ENCODE peak calls at places on chromosomes 5 and 9, in seven cellular contexts. O is activated CD4-positive, alpha-beta T cell treated with anti-CD3 and anti-CD28 coated beads, Interleukin-2, amount 50 U/mL, for 48 hours; S is activated T-helper 1 cell treated with anti-CD3 and anti-CD28 coated beads, Interleukin-12 subunit alpha, Interleukin-12 subunit beta, Interleukin-2, Interleukin-4 antibody, amounts not matched to agents 30 ng/mL and 10 ng/mL and 1 ng/mL, durations not matched to agents 14 hours and 24 hours and 36 hours; N is HAP-1; Q is nucleus accumbens; U is caudate nucleus; R is cardiac fibroblast. D is an unnamed sample.

GRCh38 chr5:6377121-6377520 is 1.2 kb downstream of the MED10 start:
- DNase-seq in O (no peak), S (no peak), N (no peak), Q (no peak), U (no peak), R (peak), D (no peak)

GRCh38 chr9:136614372-136614922 is 48.3 kb upstream of the EGFL7 start:
- DNase-seq in O (no peak), S (no peak), N (no peak), Q (no peak), U (no peak), R (peak), D (no peak)

GRCh38 chr5:60945760-60946253 is 802 bp downstream of the NDUFAF2 start:
- DNase-seq in O (no peak), S (peak), N (peak), Q (no peak), U (peak), R (peak), D (peak)

GRCh38 chr5:151270599-151270998 is 17.6 kb downstream of the GM2A start:
- DNase-seq in O (no peak), S (peak), N (no peak), Q (no peak), U (no peak), R (no peak), D (no peak)

GRCh38 chr5:4868140-4868735 is 271.9 kb upstream of the ADAMTS16 start:
- DNase-seq in O (peak), S (peak), N (peak), Q (peak), U (peak), R (peak), D (peak)

GRCh38 chr5:112776301-112776856 is 38.7 kb downstream of the APC start:
- DNase-seq in O (no peak), S (no peak), N (no peak), Q (no peak), U (no peak), R (peak), D (no peak)

GRCh38 chr5:7856855-7857254 is 5.9 kb upstream of the CFAP90 start:
- DNase-seq in O (no peak), S (no peak), N (peak), Q (peak), U (peak), R (peak), D (peak)

GRCh38 chr9:135889564-135890189 is 17.7 kb downstream of the CAMSAP1 start:
- DNase-seq in O (no peak), S (no peak), N (no peak), Q (no peak), U (no peak), R (no peak), D (no peak)

GRCh38 chr9:113659740-113660139 is 196.2 kb downstream of the RGS3 start:
- DNase-seq in O (no peak), S (no peak), N (no peak), Q (no peak), U (no peak), R (no peak), D (no peak)

GRCh38 chr9:31119882-31120481 is 1264.5 kb upstream of the ACO1 start:
- DNase-seq in O (peak), S (no peak), N (peak), Q (no peak), U (peak), R (peak), D (peak)

GRCh38 chr9:94490465-94490864 is 64.4 kb upstream of the PCAT7 start:
- DNase-seq in O (no peak), S (no peak), N (no peak), Q (no peak), U (no peak), R (peak), D (no peak)

GRCh38 chr9:4815381-4815956 is 22.7 kb downstream of the RCL1 start:
- DNase-seq in O (no peak), S (no peak), N (no peak), Q (no peak), U (no peak), R (no peak), D (no peak)